ENCODE peak calls at places on chromosomes 1 and 21, in four cellular contexts. S, I, H and Q are unnamed samples.

GRCh38 chr1:2969870-2970291 is 51.4 kb upstream of the ACTRT2 start:
- DNase-seq in H (no peak), I (no peak), S (no peak), Q (no peak)

GRCh38 chr1:51525295-51525694 is 6.2 kb upstream of the EPS15 start:
- DNase-seq in H (no peak), S (no peak), I (no peak), Q (no peak)

GRCh38 chr1:243883551-243883950 is 33.5 kb upstream of the AKT3 start:
- DNase-seq in H (no peak), S (no peak), I (no peak), Q (no peak)

GRCh38 chr1:244296447-244296846 is 155.3 kb downstream of the ADSS2 start:
- DNase-seq in I (no peak), S (no peak), H (no peak), Q (no peak)

GRCh38 chr1:217977943-217978342 is 307.1 kb upstream of the RRP15 start:
- DNase-seq in S (no peak), I (no peak), H (no peak), Q (no peak)

GRCh38 chr1:55428944-55429931 is 214.1 kb upstream of the USP24 start:
- DNase-seq in I (peak; percentile 5), H (peak; percentile 17), S (no peak), Q (no peak)

GRCh38 chr1:155061381-155062150 is 2.0 kb upstream of the EFNA4 start:
- DNase-seq in I (peak; percentile 88), H (peak; percentile 88), S (peak; percentile 99), Q (peak; percentile 96)

GRCh38 chr1:111565079-111565478 is 54.5 kb upstream of the RAP1A start:
- DNase-seq in S (no peak), I (no peak), H (no peak), Q (no peak)

GRCh38 chr21:41953249-41953830 is 478 bp downstream of the C2CD2 start:
- DNase-seq in H (peak; percentile 59), S (peak; percentile 24), I (peak; percentile 81), Q (no peak)

GRCh38 chr1:59565611-59566410 is 248.9 kb upstream of the HOOK1 start:
- DNase-seq in H (no peak), S (no peak), I (no peak), Q (no peak)

GRCh38 chr1:33960496-33960895 is 96.6 kb downstream of the HMGB4 start:
- DNase-seq in I (peak; percentile 34), S (no peak), H (no peak), Q (no peak)

GRCh38 chr1:30804381-30804780 is 46.8 kb upstream of the LAPTM5 start:
- DNase-seq in H (no peak), I (no peak), S (no peak), Q (no peak)

GRCh38 chr1:155069551-155070391 is 6.2 kb downstream of the EFNA4 start:
- DNase-seq in S (no peak), I (peak; percentile 38), H (no peak), Q (no peak)

GRCh38 chr1:178267646-178268094 is 173.8 kb downstream of the RASAL2 start:
- DNase-seq in I (no peak), S (peak; percentile 46), H (no peak), Q (no peak)

GRCh38 chr1:63322944-63323865 is 838 bp downstream of the FOXD3 start:
- DNase-seq in H (no peak), S (peak; percentile 63), I (peak; percentile 57), Q (no peak)

GRCh38 chr1:1176931-1177330 is 3.3 kb downstream of the TTLL10 start:
- DNase-seq in S (no peak), H (no peak), I (no peak), Q (no peak)

GRCh38 chr1:32186491-32186890 is 7.0 kb downstream of the TXLNA start:
- DNase-seq in S (no peak), H (no peak), I (no peak), Q (no peak)

GRCh38 chr1:180241716-180242544 is 11.9 kb downstream of the LHX4 start:
- DNase-seq in H (peak; percentile 49), I (no peak), S (no peak), Q (no peak)

GRCh38 chr1:40630488-40631223 is 34.8 kb downstream of the RIMS3 start:
- DNase-seq in H (peak; percentile 74), I (peak; percentile 72), S (peak; percentile 81), Q (no peak)

GRCh38 chr21:29376556-29376955 is 77.8 kb downstream of the BACH1 start:
- DNase-seq in S (peak; percentile 68), I (no peak), H (peak; percentile 59), Q (no peak)

GRCh38 chr1:247112479-247112781 is 8.3 kb upstream of the ZNF669 start:
- DNase-seq in I (no peak), S (no peak), H (no peak), Q (no peak)

GRCh38 chr1:247110627-247111258 is 6.6 kb upstream of the ZNF669 start:
- DNase-seq in H (peak; percentile 72), I (no peak), S (no peak), Q (no peak)

GRCh38 chr1:247113094-247113497 is 8.9 kb upstream of the ZNF669 start:
- DNase-seq in I (peak; percentile 39), H (peak; percentile 14), S (no peak), Q (no peak)

GRCh38 chr1:247111636-247112478 is 7.7 kb upstream of the ZNF669 start:
- DNase-seq in I (peak; percentile 93), H (peak; percentile 84), S (peak; percentile 54), Q (no peak)

GRCh38 chr1:247111259-247111635 is 7.1 kb upstream of the ZNF669 start:
- DNase-seq in S (peak; percentile 46), H (peak; percentile 69), I (peak; percentile 83), Q (no peak)
- TF ChIP-seq USF1 in S (no peak), H (no peak), I (no peak), Q (no peak)

DNA sequence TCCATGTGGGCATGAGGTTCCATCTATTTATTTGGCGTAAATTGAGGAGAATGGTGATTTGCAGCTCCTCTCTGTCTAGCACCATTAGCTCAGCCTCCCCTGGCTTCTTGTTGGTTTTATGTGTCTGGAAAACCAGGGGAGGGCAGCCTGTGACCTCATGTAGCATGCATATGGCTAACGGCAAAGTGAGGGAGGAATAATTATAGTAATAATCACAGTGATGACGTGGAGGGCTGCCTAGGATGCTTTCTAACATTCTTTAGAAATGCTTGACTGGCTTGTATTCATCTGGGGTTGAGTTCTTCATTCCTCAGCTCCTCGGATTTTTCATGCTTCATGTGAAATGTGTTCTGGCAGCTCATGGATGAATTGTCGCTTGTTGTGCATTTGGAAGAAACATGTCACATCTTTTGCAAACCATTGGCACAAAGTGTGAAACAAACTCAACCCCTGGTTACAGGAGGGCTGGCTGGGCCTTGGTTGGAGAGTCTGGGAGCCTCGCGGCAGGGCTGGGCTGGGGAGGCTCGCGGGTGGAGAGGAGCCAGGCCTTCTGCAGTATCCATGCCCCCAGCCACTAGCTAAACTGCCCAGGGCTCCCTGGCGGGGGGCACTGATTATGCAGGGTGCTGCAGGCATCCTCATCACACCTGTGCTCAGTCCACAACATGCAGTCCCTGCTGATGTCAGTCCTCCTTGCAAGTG is 149.6 kb downstream of the DISC1 start:
- DNase-seq in S (no peak), H (no peak), I (no peak), Q (no peak)
- TF ChIP-seq USF1 in S (no peak), H (no peak), I (no peak), Q (no peak)

DNA sequence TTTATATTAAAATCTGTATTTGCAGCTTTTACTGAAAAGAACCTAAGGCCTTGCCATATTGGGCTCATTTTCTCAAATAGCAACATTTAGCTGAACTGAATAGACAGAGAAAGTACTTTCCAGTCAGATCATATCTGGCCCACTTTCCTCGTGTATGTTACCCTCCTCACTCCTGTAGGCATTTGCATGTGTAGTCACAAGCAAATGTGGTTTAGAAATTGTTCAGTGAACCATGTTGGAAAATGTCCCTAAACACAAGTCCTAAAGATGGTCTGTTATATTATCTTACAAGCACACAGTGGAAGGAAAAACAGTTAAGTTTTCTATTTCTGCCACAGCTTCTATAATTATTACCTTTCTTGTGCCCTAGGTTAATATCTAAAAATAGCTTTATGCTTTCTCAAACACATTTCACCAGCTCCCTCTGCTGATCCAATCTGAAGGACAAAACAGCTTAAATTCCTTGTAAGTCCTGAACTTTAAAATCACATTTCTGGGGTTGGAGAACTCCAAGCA is 606 bp upstream of the FMO4 start:
- DNase-seq in I (no peak), S (no peak), H (no peak), Q (no peak)
- TF ChIP-seq USF1 in I (no peak), S (no peak), H (no peak), Q (no peak)

GRCh38 chr1:5478961-5479360 is 513.3 kb downstream of the NPHP4 start:
- DNase-seq in S (no peak), H (no peak), I (no peak), Q (no peak)

GRCh38 chr1:5478156-5478695 is 514.0 kb downstream of the NPHP4 start:
- DNase-seq in I (no peak), H (no peak), S (no peak), Q (no peak)

GRCh38 chr1:5475572-5475971 is 516.7 kb downstream of the NPHP4 start:
- DNase-seq in S (no peak), H (no peak), I (no peak), Q (no peak)

GRCh38 chr1:5477716-5478115 is 514.5 kb downstream of the NPHP4 start:
- DNase-seq in I (no peak), S (no peak), H (no peak), Q (no peak)

GRCh38 chr1:5473268-5473667 is 519.0 kb downstream of the NPHP4 start:
- DNase-seq in S (no peak), I (no peak), H (no peak), Q (no peak)
- TF ChIP-seq USF1 in S (no peak), I (no peak), H (no peak), Q (no peak)

GRCh38 chr21:26719750-26720149 is 125.5 kb downstream of the ADAMTS1 start:
- DNase-seq in H (no peak), S (no peak), I (no peak), Q (no peak)

GRCh38 chr21:26715116-26715515 is 130.1 kb downstream of the ADAMTS1 start:
- DNase-seq in S (no peak), H (no peak), I (no peak), Q (no peak)

GRCh38 chr21:26715878-26716506 is 129.2 kb downstream of the ADAMTS1 start:
- DNase-seq in H (peak; percentile 22), I (peak; percentile 48), S (peak; percentile 65), Q (no peak)

GRCh38 chr21:26717146-26717739 is 128.0 kb downstream of the ADAMTS1 start:
- DNase-seq in I (peak; percentile 24), H (no peak), S (no peak), Q (no peak)
- TF ChIP-seq USF1 in I (no peak), H (no peak), S (no peak), Q (no peak)